ENCODE peak calls at places on chromosomes 1 and 21, in eight cellular contexts. One of them, this sample, is unnamed.

GRCh38 chr1:203127672-203128611 is at the start of gene ADORA1:
- DNase-seq in IMR-90: peak
- DNase-seq in foreskin fibroblast: peak
- DNase-seq in transverse colon: peak
- DNase-seq in tibial nerve: peak
- DNase-seq in coronary artery: peak
- DNase-seq in thyroid gland: peak
- DNase-seq in left ventricle myocardium inferior: peak
- DNase-seq in this sample: peak

GRCh38 chr21:43598416-43599120 is 60.7 kb downstream of the HSF2BP start:
- DNase-seq in IMR-90: peak
- DNase-seq in foreskin fibroblast: peak
- DNase-seq in transverse colon: no peak
- DNase-seq in tibial nerve: no peak
- DNase-seq in coronary artery: no peak
- DNase-seq in thyroid gland: peak
- DNase-seq in left ventricle myocardium inferior: no peak
- DNase-seq in this sample: peak

GRCh38 chr1:214380986-214381695 is 100.2 kb downstream of the SMYD2 start:
- DNase-seq in IMR-90: no peak
- DNase-seq in foreskin fibroblast: no peak
- DNase-seq in transverse colon: no peak
- DNase-seq in tibial nerve: no peak
- DNase-seq in coronary artery: no peak
- DNase-seq in thyroid gland: no peak
- DNase-seq in left ventricle myocardium inferior: no peak
- DNase-seq in this sample: no peak

GRCh38 chr1:90711696-90712095 is 5.4 kb downstream of the BARHL2 start:
- DNase-seq in IMR-90: no peak
- DNase-seq in foreskin fibroblast: no peak
- DNase-seq in transverse colon: no peak
- DNase-seq in tibial nerve: no peak
- DNase-seq in coronary artery: no peak
- DNase-seq in thyroid gland: no peak
- DNase-seq in left ventricle myocardium inferior: no peak
- DNase-seq in this sample: no peak

GRCh38 chr1:91897016-91897415 is 11.1 kb upstream of the TGFBR3 start:
- DNase-seq in IMR-90: no peak
- DNase-seq in foreskin fibroblast: no peak
- DNase-seq in transverse colon: no peak
- DNase-seq in tibial nerve: no peak
- DNase-seq in coronary artery: no peak
- DNase-seq in thyroid gland: no peak
- DNase-seq in left ventricle myocardium inferior: no peak
- DNase-seq in this sample: no peak

GRCh38 chr21:42691901-42692559 is 38.6 kb downstream of the PDE9A start:
- DNase-seq in IMR-90: no peak
- DNase-seq in foreskin fibroblast: no peak
- DNase-seq in transverse colon: no peak
- DNase-seq in tibial nerve: no peak
- DNase-seq in coronary artery: no peak
- DNase-seq in thyroid gland: no peak
- DNase-seq in left ventricle myocardium inferior: no peak
- DNase-seq in this sample: no peak

GRCh38 chr1:191943684-191944083 is 214.6 kb upstream of the RGS18 start:
- DNase-seq in IMR-90: no peak
- DNase-seq in foreskin fibroblast: no peak
- DNase-seq in transverse colon: no peak
- DNase-seq in tibial nerve: no peak
- DNase-seq in coronary artery: no peak
- DNase-seq in thyroid gland: no peak
- DNase-seq in left ventricle myocardium inferior: no peak
- DNase-seq in this sample: no peak

GRCh38 chr1:204288061-204288588 is 71.6 kb downstream of the PLEKHA6 start:
- DNase-seq in IMR-90: no peak
- DNase-seq in foreskin fibroblast: no peak
- DNase-seq in transverse colon: peak
- DNase-seq in tibial nerve: peak
- DNase-seq in coronary artery: peak
- DNase-seq in thyroid gland: peak
- DNase-seq in left ventricle myocardium inferior: peak
- DNase-seq in this sample: peak

GRCh38 chr1:11967028-11967547 is 13.2 kb upstream of the MFN2 start:
- DNase-seq in IMR-90: no peak
- DNase-seq in foreskin fibroblast: no peak
- DNase-seq in transverse colon: peak
- DNase-seq in tibial nerve: no peak
- DNase-seq in coronary artery: no peak
- DNase-seq in thyroid gland: peak
- DNase-seq in left ventricle myocardium inferior: no peak
- DNase-seq in this sample: peak

GRCh38 chr1:94792473-94792875 is 27.7 kb upstream of the SLC44A3 start:
- DNase-seq in IMR-90: peak
- DNase-seq in foreskin fibroblast: peak
- DNase-seq in transverse colon: peak
- DNase-seq in tibial nerve: no peak
- DNase-seq in coronary artery: no peak
- DNase-seq in thyroid gland: no peak
- DNase-seq in left ventricle myocardium inferior: no peak
- DNase-seq in this sample: peak

GRCh38 chr1:175376194-175376593 is 183.6 kb upstream of the KIAA0040 start:
- DNase-seq in IMR-90: no peak
- DNase-seq in foreskin fibroblast: no peak
- DNase-seq in transverse colon: no peak
- DNase-seq in tibial nerve: no peak
- DNase-seq in coronary artery: no peak
- DNase-seq in thyroid gland: no peak
- DNase-seq in left ventricle myocardium inferior: no peak
- DNase-seq in this sample: peak

GRCh38 chr1:233543338-233544255 is 70.3 kb upstream of the KCNK1 start:
- DNase-seq in IMR-90: peak
- DNase-seq in foreskin fibroblast: peak
- DNase-seq in transverse colon: no peak
- DNase-seq in tibial nerve: no peak
- DNase-seq in coronary artery: no peak
- DNase-seq in thyroid gland: no peak
- DNase-seq in left ventricle myocardium inferior: no peak
- DNase-seq in this sample: peak

GRCh38 chr1:39717809-39718208 is 20.9 kb upstream of the PPIE start:
- DNase-seq in IMR-90: no peak
- DNase-seq in foreskin fibroblast: no peak
- DNase-seq in transverse colon: no peak
- DNase-seq in tibial nerve: no peak
- DNase-seq in coronary artery: no peak
- DNase-seq in thyroid gland: no peak
- DNase-seq in left ventricle myocardium inferior: no peak
- DNase-seq in this sample: no peak
- TF ChIP-seq CTCF in IMR-90: no peak
- TF ChIP-seq CTCF in foreskin fibroblast: no peak
- TF ChIP-seq CTCF in transverse colon: no peak
- TF ChIP-seq CTCF in tibial nerve: no peak
- TF ChIP-seq CTCF in coronary artery: no peak
- TF ChIP-seq CTCF in thyroid gland: no peak
- TF ChIP-seq CTCF in left ventricle myocardium inferior: no peak
- TF ChIP-seq CTCF in this sample: no peak

GRCh38 chr1:43388613-43389012 is 987 bp downstream of the MED8 start:
- DNase-seq in IMR-90: no peak
- DNase-seq in foreskin fibroblast: no peak
- DNase-seq in transverse colon: no peak
- DNase-seq in tibial nerve: no peak
- DNase-seq in coronary artery: no peak
- DNase-seq in thyroid gland: no peak
- DNase-seq in left ventricle myocardium inferior: no peak
- DNase-seq in this sample: peak
- H3K4me3 ChIP-seq in IMR-90: peak
- H3K4me3 ChIP-seq in foreskin fibroblast: peak
- H3K4me3 ChIP-seq in transverse colon: peak
- H3K4me3 ChIP-seq in tibial nerve: peak
- H3K4me3 ChIP-seq in coronary artery: peak
- H3K4me3 ChIP-seq in thyroid gland: peak
- H3K4me3 ChIP-seq in left ventricle myocardium inferior: peak
- H3K4me3 ChIP-seq in this sample: peak

DNA sequence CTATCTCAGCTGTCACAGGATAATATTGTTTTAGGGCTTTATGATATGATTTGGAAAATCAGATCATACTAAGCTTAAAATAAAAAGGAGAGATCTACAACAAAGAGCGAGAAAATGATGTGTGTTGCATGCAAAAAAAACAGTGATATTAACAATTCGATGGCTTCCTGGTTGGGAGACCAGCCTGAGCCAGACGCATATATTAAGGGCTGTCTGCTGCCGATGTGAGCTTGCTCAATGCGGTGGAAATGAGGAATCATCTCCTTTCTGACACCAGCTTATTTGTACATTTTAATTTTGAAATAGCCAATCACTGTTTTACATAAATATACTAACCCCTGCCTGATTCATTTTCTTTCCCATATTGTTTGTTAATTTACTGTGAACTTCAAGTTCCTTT is 862.6 kb downstream of the USP25 start:
- DNase-seq in IMR-90: no peak
- DNase-seq in foreskin fibroblast: no peak
- DNase-seq in transverse colon: no peak
- DNase-seq in tibial nerve: no peak
- DNase-seq in coronary artery: no peak
- DNase-seq in thyroid gland: no peak
- DNase-seq in left ventricle myocardium inferior: no peak
- DNase-seq in this sample: no peak
- TF ChIP-seq CTCF in IMR-90: no peak
- TF ChIP-seq CTCF in foreskin fibroblast: no peak
- TF ChIP-seq CTCF in transverse colon: no peak
- TF ChIP-seq CTCF in tibial nerve: no peak
- TF ChIP-seq CTCF in coronary artery: no peak
- TF ChIP-seq CTCF in thyroid gland: no peak
- TF ChIP-seq CTCF in left ventricle myocardium inferior: no peak
- TF ChIP-seq CTCF in this sample: no peak

DNA sequence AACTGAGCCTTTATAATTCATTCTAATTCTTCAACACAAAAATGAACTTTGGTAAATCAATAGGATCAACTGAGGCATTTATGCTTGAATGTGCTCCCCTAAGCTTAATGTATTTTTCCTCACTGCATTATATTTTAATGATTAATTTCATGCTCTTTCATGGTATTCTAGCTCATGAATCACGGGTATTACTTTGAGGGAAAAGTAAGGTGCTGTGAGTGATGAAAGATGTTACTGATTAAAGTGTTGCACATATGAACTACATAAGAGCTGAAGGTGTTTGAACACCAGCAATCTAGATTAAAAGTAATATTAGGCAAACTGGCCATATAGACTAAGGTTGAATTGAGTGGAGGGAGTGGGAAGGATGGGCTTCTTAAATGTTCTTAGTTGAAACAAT is 1.9 kb downstream of the DPYD start:
- DNase-seq in IMR-90: no peak
- DNase-seq in foreskin fibroblast: no peak
- DNase-seq in transverse colon: no peak
- DNase-seq in tibial nerve: no peak
- DNase-seq in coronary artery: no peak
- DNase-seq in thyroid gland: no peak
- DNase-seq in left ventricle myocardium inferior: no peak
- DNase-seq in this sample: no peak
- H3K4me3 ChIP-seq in IMR-90: peak
- H3K4me3 ChIP-seq in foreskin fibroblast: peak
- H3K4me3 ChIP-seq in transverse colon: no peak
- H3K4me3 ChIP-seq in tibial nerve: peak
- H3K4me3 ChIP-seq in coronary artery: peak
- H3K4me3 ChIP-seq in thyroid gland: no peak
- H3K4me3 ChIP-seq in left ventricle myocardium inferior: peak
- H3K4me3 ChIP-seq in this sample: no peak

GRCh38 chr1:20153000-20153418 is 13.9 kb downstream of the PLA2G2F start:
- DNase-seq in IMR-90: no peak
- DNase-seq in foreskin fibroblast: no peak
- DNase-seq in transverse colon: no peak
- DNase-seq in tibial nerve: peak
- DNase-seq in coronary artery: no peak
- DNase-seq in thyroid gland: no peak
- DNase-seq in left ventricle myocardium inferior: peak
- DNase-seq in this sample: no peak

GRCh38 chr1:20152599-20152930 is 13.4 kb downstream of the PLA2G2F start:
- DNase-seq in IMR-90: no peak
- DNase-seq in foreskin fibroblast: no peak
- DNase-seq in transverse colon: no peak
- DNase-seq in tibial nerve: no peak
- DNase-seq in coronary artery: no peak
- DNase-seq in thyroid gland: no peak
- DNase-seq in left ventricle myocardium inferior: no peak
- DNase-seq in this sample: no peak

GRCh38 chr1:20151906-20152598 is 12.9 kb downstream of the PLA2G2F start:
- DNase-seq in IMR-90: peak
- DNase-seq in foreskin fibroblast: peak
- DNase-seq in transverse colon: peak
- DNase-seq in tibial nerve: peak
- DNase-seq in coronary artery: peak
- DNase-seq in thyroid gland: peak
- DNase-seq in left ventricle myocardium inferior: peak
- DNase-seq in this sample: peak

GRCh38 chr1:20150969-20151368 is 11.8 kb downstream of the PLA2G2F start:
- DNase-seq in IMR-90: no peak
- DNase-seq in foreskin fibroblast: no peak
- DNase-seq in transverse colon: no peak
- DNase-seq in tibial nerve: no peak
- DNase-seq in coronary artery: no peak
- DNase-seq in thyroid gland: no peak
- DNase-seq in left ventricle myocardium inferior: no peak
- DNase-seq in this sample: no peak

GRCh38 chr1:20154306-20154831 is 15.2 kb downstream of the PLA2G2F start:
- DNase-seq in IMR-90: no peak
- DNase-seq in foreskin fibroblast: no peak
- DNase-seq in transverse colon: no peak
- DNase-seq in tibial nerve: no peak
- DNase-seq in coronary artery: no peak
- DNase-seq in thyroid gland: no peak
- DNase-seq in left ventricle myocardium inferior: no peak
- DNase-seq in this sample: peak
- TF ChIP-seq CTCF in IMR-90: no peak
- TF ChIP-seq CTCF in foreskin fibroblast: no peak
- TF ChIP-seq CTCF in transverse colon: no peak
- TF ChIP-seq CTCF in tibial nerve: no peak
- TF ChIP-seq CTCF in coronary artery: no peak
- TF ChIP-seq CTCF in thyroid gland: no peak
- TF ChIP-seq CTCF in left ventricle myocardium inferior: no peak
- TF ChIP-seq CTCF in this sample: no peak

DNA sequence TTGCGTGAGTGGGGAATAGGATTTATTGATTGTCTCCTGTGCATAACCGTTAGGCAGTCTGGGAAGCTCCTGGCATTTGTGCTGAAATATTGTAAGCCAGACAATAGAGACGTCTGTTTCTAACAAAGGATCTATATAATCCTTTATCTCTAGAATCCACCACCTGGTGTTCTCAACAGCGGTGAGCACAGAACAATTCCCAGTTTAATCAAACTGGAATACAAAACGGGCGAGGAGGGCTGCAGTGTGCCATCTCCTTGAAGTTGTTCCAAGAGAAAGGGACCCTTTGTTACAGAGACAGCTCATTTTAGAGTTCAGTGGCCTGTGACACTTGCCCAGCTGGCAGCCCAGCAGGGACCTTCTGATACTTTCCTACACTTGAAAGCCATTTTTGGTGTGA is 162.7 kb upstream of the IVNS1ABP start:
- DNase-seq in IMR-90: no peak
- DNase-seq in foreskin fibroblast: no peak
- DNase-seq in transverse colon: no peak
- DNase-seq in tibial nerve: no peak
- DNase-seq in coronary artery: no peak
- DNase-seq in thyroid gland: no peak
- DNase-seq in left ventricle myocardium inferior: no peak
- DNase-seq in this sample: no peak
- H3K4me3 ChIP-seq in IMR-90: no peak
- H3K4me3 ChIP-seq in foreskin fibroblast: no peak
- H3K4me3 ChIP-seq in transverse colon: no peak
- H3K4me3 ChIP-seq in tibial nerve: no peak
- H3K4me3 ChIP-seq in coronary artery: no peak
- H3K4me3 ChIP-seq in thyroid gland: no peak
- H3K4me3 ChIP-seq in left ventricle myocardium inferior: no peak
- H3K4me3 ChIP-seq in this sample: no peak